ENCODE peak calls at places on chromosomes 12 and 14, in seven cellular contexts. C, T, L, S, R, P and O are unnamed samples.

GRCh38 chr12:20505056-20505455 is 136.7 kb downstream of the PDE3A start:
- DNase-seq in C (no peak), T (no peak), L (no peak), S (no peak), R (no peak), P (no peak), O (no peak)

GRCh38 chr14:66401447-66402095 is 84.6 kb upstream of the CCDC196 start:
- DNase-seq in C (no peak), T (no peak), L (peak; percentile 3), S (no peak), R (peak; percentile 52), P (peak; percentile 4), O (no peak)

GRCh38 chr14:74349757-74350156 is 1.5 kb downstream of the VRTN start:
- DNase-seq in C (no peak), T (no peak), L (no peak), S (peak; percentile 38), R (no peak), P (no peak), O (no peak)

GRCh38 chr12:96308881-96309280 is 91.4 kb downstream of the CDK17 start:
- DNase-seq in C (no peak), T (no peak), L (peak; percentile 56), S (no peak), R (no peak), P (peak; percentile 49), O (no peak)

GRCh38 chr12:44431647-44432352 is 444.3 kb downstream of the NELL2 start:
- DNase-seq in C (no peak), T (no peak), L (no peak), S (no peak), R (no peak), P (no peak), O (no peak)

GRCh38 chr12:14454098-14454907 is 88.8 kb downstream of the ATF7IP start:
- DNase-seq in C (no peak), T (peak; percentile 56), L (peak; percentile 22), S (peak; percentile 24), R (peak; percentile 55), P (peak; percentile 26), O (no peak)

GRCh38 chr12:104248444-104248843 is 32.9 kb downstream of the TXNRD1 start:
- DNase-seq in C (no peak), T (peak; percentile 40), L (no peak), S (no peak), R (no peak), P (no peak), O (no peak)

GRCh38 chr12:76898472-76898871 is 19.7 kb upstream of the CSRP2 start:
- DNase-seq in C (no peak), T (no peak), L (no peak), S (no peak), R (no peak), P (peak; percentile 23), O (no peak)

GRCh38 chr14:77622562-77622961 is 6.1 kb upstream of the SPTLC2 start:
- DNase-seq in C (no peak), T (no peak), L (no peak), S (peak; percentile 94), R (peak; percentile 43), P (no peak), O (no peak)

GRCh38 chr14:77111021-77111420 is 13.0 kb downstream of the CIPC start:
- DNase-seq in C (peak; percentile 72), T (peak; percentile 69), L (peak; percentile 18), S (no peak), R (no peak), P (peak; percentile 50), O (no peak)

GRCh38 chr14:99660006-99660566 is 15.2 kb downstream of the HHIPL1 start:
- DNase-seq in C (no peak), T (no peak), L (no peak), S (no peak), R (no peak), P (no peak), O (no peak)

GRCh38 chr14:94043756-94044475 is 17.8 kb downstream of the OTUB2 start:
- DNase-seq in C (no peak), T (no peak), L (no peak), S (no peak), R (no peak), P (no peak), O (no peak)

GRCh38 chr12:1325666-1326065 is 268.7 kb downstream of the FBXL14 start:
- DNase-seq in C (no peak), T (no peak), L (no peak), S (no peak), R (no peak), P (no peak), O (no peak)

GRCh38 chr14:58770501-58770982 is 132.8 kb downstream of the DACT1 start:
- DNase-seq in C (no peak), T (no peak), L (no peak), S (peak; percentile 61), R (no peak), P (no peak), O (no peak)

GRCh38 chr12:3004655-3005565 is 45.7 kb downstream of the TEAD4 start:
- DNase-seq in C (no peak), T (no peak), L (no peak), S (no peak), R (peak; percentile 5), P (no peak), O (no peak)

GRCh38 chr14:36647417-36647826 is 14.2 kb upstream of the PAX9 start:
- DNase-seq in C (no peak), T (peak; percentile 22), L (no peak), S (no peak), R (no peak), P (no peak), O (no peak)

GRCh38 chr12:94721173-94721572 is 70.8 kb upstream of the TMCC3 start:
- DNase-seq in C (no peak), T (no peak), L (no peak), S (no peak), R (no peak), P (peak; percentile 2), O (no peak)

GRCh38 chr12:1273051-1273450 is 282.0 kb downstream of the ERC1 start:
- DNase-seq in C (no peak), T (no peak), L (no peak), S (no peak), R (no peak), P (no peak), O (no peak)

GRCh38 chr14:91906374-91906773 is 39.0 kb upstream of the TC2N start:
- DNase-seq in C (no peak), T (no peak), L (no peak), S (peak; percentile 25), R (no peak), P (no peak), O (no peak)

GRCh38 chr12:109475993-109476806 is 900 bp downstream of the KCTD10 start:
- DNase-seq in C (no peak), T (no peak), L (no peak), S (peak; percentile 32), R (no peak), P (peak; percentile 26), O (no peak)

GRCh38 chr12:120362516-120363273 is 6.3 kb downstream of the MSI1 start:
- DNase-seq in C (no peak), T (no peak), L (no peak), S (no peak), R (no peak), P (no peak), O (no peak)

GRCh38 chr12:68910128-68910527 is 22.8 kb downstream of the CPM start:
- DNase-seq in C (no peak), T (no peak), L (no peak), S (no peak), R (peak; percentile 49), P (peak; percentile 29), O (no peak)

GRCh38 chr12:54349031-54349430 is 15.3 kb downstream of the GPR84 start:
- DNase-seq in C (no peak), T (no peak), L (no peak), S (no peak), R (no peak), P (no peak), O (no peak)

GRCh38 chr14:88005050-88005481 is at the start of gene GPR65:
- DNase-seq in C (no peak), T (no peak), L (no peak), S (peak; percentile 42), R (no peak), P (no peak), O (no peak)

GRCh38 chr12:12194206-12194605 is 72.6 kb downstream of the LRP6 start:
- DNase-seq in C (no peak), T (no peak), L (peak; percentile 64), S (no peak), R (peak; percentile 25), P (peak; percentile 68), O (no peak)

DNA sequence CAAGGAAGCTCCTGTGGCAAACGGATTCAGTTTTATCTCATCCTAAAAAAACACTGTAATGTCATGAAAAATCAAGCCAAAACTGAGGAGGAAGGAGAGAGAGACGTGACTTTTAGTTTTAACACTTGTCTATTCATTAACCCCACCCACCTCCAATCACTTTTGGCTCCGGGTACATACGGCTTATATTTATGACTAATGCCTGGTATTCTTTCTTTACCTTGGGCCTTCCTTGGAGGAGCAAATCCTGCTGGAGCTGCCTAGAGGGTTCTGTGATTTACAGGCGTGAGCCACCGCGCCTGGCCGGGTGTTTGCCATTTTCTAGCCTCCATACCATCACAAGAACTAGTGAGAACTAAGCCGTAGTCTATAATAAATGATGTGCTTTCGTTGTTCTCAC is 60.8 kb upstream of the RTRAF start:
- DNase-seq in C (no peak), T (no peak), L (no peak), S (no peak), R (no peak), P (no peak), O (no peak)
- TF ChIP-seq CTCF in C (no peak), T (no peak), L (no peak), S (no peak), R (no peak), P (no peak), O (no peak)

GRCh38 chr12:46181465-46181864 is 87.4 kb downstream of the SLC38A1 start:
- DNase-seq in C (no peak), T (no peak), L (no peak), S (no peak), R (no peak), P (no peak), O (no peak)
- TF ChIP-seq CTCF in C (no peak), T (no peak), L (no peak), S (no peak), R (no peak), P (no peak), O (no peak)

GRCh38 chr12:52865090-52865944 is 16.5 kb upstream of the KRT78 start:
- DNase-seq in C (peak; percentile 76), T (peak; percentile 91), L (peak; percentile 66), S (peak; percentile 79), R (peak; percentile 84), P (peak; percentile 59), O (peak; percentile 72)
- TF ChIP-seq CTCF in C (peak; percentile 71), T (peak; percentile 78), L (peak; percentile 95), S (peak; percentile 77), R (peak; percentile 87), P (peak; percentile 87), O (peak; percentile 75)

DNA sequence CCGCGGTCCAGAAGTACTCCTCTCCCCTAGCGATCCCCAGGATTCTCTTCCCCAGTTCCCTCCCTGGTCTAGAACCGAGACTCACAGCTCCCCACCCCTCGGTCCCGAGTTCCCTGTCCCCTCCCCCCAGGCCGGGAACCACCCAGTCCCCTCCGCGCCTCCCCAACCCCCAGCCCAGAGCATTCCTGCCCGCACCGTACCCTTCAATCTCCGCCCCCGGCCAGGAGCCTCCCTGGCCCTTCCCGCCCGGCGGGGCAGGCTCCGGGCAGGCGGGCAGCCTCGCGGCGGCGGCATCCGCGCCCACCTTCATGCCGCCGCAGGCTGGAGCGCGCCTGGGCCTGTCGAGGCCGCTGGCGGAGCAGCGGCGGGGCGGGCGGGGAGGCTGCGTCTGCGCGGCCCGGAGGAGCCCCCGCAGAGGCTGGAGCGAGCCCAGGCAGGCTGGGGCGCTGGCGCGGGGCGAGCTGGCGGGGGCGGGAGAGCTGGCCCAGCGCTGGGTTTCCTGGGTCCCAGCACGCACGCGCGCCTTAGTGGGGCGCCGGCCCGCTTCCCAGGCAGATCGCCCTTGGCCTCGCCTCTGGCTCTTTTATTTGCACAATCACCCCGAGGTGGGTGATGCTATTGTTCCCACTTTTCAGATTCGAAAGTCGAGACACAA is 22.2 kb upstream of the GPR132 start:
- DNase-seq in C (peak; percentile 71), T (no peak), L (peak; percentile 54), S (no peak), R (peak; percentile 84), P (peak; percentile 78), O (peak; percentile 19)
- TF ChIP-seq CTCF in C (no peak), T (no peak), L (no peak), S (no peak), R (no peak), P (no peak), O (no peak)